ENCODE peak calls at places on chromosomes 16 and 17, in four cellular contexts. Z is right cardiac atrium, L is esophagus squamous epithelium, J is neural progenitor cell. R is an unnamed sample.

GRCh38 chr16:1540556-1540855 is 7.0 kb downstream of the TMEM204 start:
- DNase-seq in L (no peak), J (no peak), Z (no peak), R (no peak)

GRCh38 chr17:13437966-13438779 is 163.6 kb downstream of the HS3ST3A1 start:
- DNase-seq in L (no peak), Z (no peak), J (peak; percentile 85), R (no peak)

GRCh38 chr16:58157239-58157638 is 28.1 kb upstream of the CFAP20 start:
- DNase-seq in Z (no peak), L (no peak), J (no peak), R (no peak)

GRCh38 chr17:35786941-35787432 is 8.5 kb downstream of the MMP28 start:
- DNase-seq in Z (no peak), J (no peak), L (no peak), R (no peak)

GRCh38 chr17:17137731-17138585 is 68.2 kb downstream of the PLD6 start:
- DNase-seq in J (no peak), L (no peak), Z (peak; percentile 32), R (no peak)

GRCh38 chr16:57041182-57042156 is 50.9 kb upstream of the CPNE2 start:
- DNase-seq in L (no peak), Z (no peak), J (no peak), R (peak; percentile 95)

GRCh38 chr16:49341706-49342105 is 31.9 kb upstream of the C16orf78 start:
- DNase-seq in Z (no peak), L (no peak), J (no peak), R (no peak)

GRCh38 chr16:4675864-4676786 is 17.2 kb upstream of the NUDT16L1 start:
- DNase-seq in J (no peak), L (no peak), Z (peak; percentile 63), R (peak; percentile 80)

GRCh38 chr16:51763072-51763658 is 612.1 kb upstream of the SALL1 start:
- DNase-seq in J (peak; percentile 91), L (no peak), Z (no peak), R (no peak)

GRCh38 chr16:26644912-26645543 is 421.7 kb upstream of the C16orf82 start:
- DNase-seq in L (no peak), Z (no peak), J (no peak), R (no peak)

GRCh38 chr16:74455619-74456289 is 34.5 kb upstream of the CLEC18B start:
- DNase-seq in L (no peak), J (no peak), Z (no peak), R (no peak)

GRCh38 chr16:1309888-1310831 is 724 bp downstream of the UBE2I start:
- DNase-seq in J (no peak), Z (peak; percentile 85), L (no peak), R (peak; percentile 62)

GRCh38 chr16:80824623-80825364 is 20.4 kb upstream of the CDYL2 start:
- DNase-seq in L (no peak), J (peak; percentile 71), Z (no peak), R (peak; percentile 44)

DNA sequence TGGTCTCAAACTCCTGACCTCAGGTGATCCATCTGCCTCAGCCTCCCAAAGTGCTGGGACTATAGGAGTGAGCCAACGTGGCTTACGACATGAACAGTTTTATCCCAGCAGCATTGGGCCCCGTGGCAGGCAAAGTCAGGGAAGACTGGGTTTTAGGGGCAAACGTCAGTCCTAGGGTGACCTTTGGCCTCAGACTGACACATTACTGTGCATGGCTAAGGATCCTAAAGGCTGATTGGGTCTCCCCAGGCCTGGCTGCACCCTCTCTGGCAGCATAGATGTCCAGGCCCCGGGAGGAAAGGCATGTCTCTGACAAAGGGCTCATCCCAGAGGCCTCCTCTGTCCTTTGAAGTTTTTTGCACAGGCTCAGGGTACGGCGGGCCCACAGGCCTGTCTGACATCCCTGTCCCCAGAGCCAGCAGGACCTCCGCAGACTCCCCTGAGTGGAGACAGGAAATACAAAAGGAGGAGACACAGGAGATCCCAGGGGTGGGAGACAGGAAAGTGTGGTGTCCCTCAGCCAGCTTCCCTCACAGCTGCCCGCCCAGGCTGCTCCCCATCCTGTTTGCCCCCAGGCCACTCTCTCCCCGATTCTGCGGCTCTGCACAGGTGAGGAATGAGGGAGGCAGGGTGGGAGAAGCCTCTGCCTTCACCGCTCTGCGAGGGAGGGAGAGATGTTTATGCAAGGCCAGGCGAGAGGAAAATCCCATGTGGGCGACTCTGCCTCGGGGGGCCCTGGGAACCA is 54.5 kb upstream of the MTSS2 start:
- DNase-seq in L (no peak), Z (peak; percentile 31), J (no peak), R (no peak)
- H3K27ac ChIP-seq in L (peak overlapping the region; percentile 49), Z (no peak overlapping the region), J (no peak overlapping the region), R (no peak overlapping the region)

GRCh38 chr16:66308096-66308495 is 58.4 kb upstream of the CDH5 start:
- DNase-seq in Z (no peak), L (no peak), J (no peak), R (no peak)

GRCh38 chr16:66306366-66307150 is 59.9 kb upstream of the CDH5 start:
- DNase-seq in L (no peak), J (no peak), Z (no peak), R (no peak)

GRCh38 chr16:66315210-66315825 is 51.2 kb upstream of the CDH5 start:
- DNase-seq in Z (peak; percentile 67), L (no peak), J (peak; percentile 89), R (peak; percentile 24)

GRCh38 chr16:66309409-66309808 is 57.1 kb upstream of the CDH5 start:
- DNase-seq in J (no peak), L (no peak), Z (no peak), R (no peak)

DNA sequence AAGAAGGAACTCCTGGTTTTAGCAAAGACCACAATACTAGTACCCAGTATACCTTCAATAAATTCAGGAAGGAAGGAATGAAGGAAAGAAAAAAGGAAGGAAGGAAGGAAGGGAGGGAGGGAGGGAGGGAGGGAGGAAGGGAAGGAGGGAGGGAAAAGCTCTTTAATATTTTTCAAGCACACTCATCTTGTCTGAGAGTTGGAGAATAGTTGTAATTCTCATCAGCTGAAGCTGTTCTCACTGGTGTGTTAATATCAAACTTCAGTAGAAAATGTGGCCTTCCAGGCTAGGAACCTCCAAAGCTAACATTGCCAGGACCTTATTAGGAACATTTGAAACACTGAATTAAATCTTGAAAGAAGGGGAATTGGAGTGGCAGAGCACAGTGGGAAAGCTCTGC is 55.2 kb upstream of the CDH5 start:
- DNase-seq in Z (no peak), L (no peak), J (no peak), R (no peak)
- H3K4me3 ChIP-seq in Z (no peak overlapping the region), L (no peak overlapping the region), J (no peak overlapping the region), R (no peak overlapping the region)

DNA sequence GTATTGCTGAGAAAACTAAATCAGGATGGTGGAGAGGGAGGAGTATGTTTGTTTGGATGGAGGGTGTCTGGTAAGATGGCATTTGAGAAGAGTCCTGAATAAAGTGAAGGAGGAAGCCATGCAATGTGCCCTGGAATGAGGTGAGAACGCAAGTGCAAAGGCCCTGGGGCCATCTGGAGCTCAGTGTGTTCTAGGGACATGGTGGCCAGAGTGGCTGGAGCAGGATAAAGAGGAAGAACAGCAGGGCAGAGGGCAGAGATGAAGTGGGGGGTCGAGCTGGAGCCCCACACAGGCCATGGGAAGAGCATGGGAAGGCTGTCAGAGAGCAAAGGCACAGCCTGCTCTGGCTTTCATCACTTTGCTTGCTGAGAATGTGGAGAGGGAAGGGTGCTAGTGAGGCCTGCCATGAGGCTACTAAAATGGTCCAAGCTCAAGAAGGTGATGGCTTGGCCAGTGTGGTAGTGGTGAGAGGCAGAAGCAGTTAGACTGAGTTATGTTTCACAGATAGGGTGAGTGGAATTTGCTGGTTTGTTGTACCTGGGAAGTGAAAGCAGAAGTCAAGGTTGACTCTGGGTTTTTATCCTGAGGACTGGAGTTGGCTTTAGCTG is 234.1 kb downstream of the FOXL1 start:
- DNase-seq in L (no peak), J (no peak), Z (no peak), R (no peak)
- H3K27me3 ChIP-seq in L (peaks cover 67% of the 10 kb centered on the region), J (no peaks in the 10 kb centered on the region), Z (no peaks in the 10 kb centered on the region), R (no peaks in the 10 kb centered on the region)

DNA sequence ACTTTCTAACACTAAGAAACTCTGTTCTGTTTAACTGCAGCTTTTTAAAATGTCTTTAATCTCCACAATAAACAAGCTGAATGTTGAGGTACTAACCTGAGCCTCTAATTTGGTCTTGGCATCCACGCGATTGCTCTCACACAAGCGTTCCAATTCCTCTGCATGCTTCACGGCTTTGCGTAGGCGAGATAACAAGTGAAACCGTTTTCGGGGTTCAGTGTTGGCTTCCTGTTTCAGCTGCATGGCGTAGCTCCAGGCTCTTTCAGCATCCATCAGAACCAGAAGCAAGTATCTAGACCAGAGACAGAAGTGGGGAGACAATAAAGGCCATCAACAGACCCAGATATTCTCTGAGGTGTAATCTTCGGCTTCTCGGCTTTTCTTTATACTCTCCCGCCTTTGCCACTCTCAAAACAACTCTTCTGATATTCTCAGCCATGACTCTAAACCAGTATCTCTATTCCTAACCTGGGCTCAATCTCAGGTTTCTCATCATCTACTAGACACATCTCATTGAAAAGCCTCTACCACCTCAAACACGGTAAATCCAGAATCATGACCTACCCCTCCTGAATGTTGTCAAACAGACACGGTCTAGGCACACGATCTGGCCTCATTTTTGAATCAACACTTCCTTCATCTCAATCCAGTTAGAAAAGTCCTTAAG is 8.3 kb downstream of the SRP68 start:
- DNase-seq in L (no peak), J (no peak), Z (no peak), R (peak; percentile 78)
- H3K27ac ChIP-seq in L (no peak overlapping the region), J (no peak overlapping the region), Z (no peak overlapping the region), R (peak overlapping the region; percentile 47)

R was measured in CD4-positive, alpha-beta memory T cell.